ENCODE peak calls at places on chromosomes 1 and 21, in seven cellular contexts. O is transverse colon, F is psoas muscle, Y is cardiac muscle cell, U is AG09309, K is thoracic aorta, C is OCI-LY7. G is an unnamed sample.

GRCh38 chr1:90579212-90579802 is 137.8 kb downstream of the BARHL2 start:
- DNase-seq in O (no peak), F (no peak), Y (peak; percentile 58), U (peak; percentile 7), K (no peak), C (peak; percentile 54), G (peak; percentile 15)

GRCh38 chr1:225539575-225539974 is 111.7 kb upstream of the LBR start:
- DNase-seq in O (no peak), F (no peak), Y (no peak), U (no peak), K (no peak), C (peak; percentile 7), G (no peak)

GRCh38 chr1:83860506-83861221 is 138.3 kb downstream of the TTLL7 start:
- DNase-seq in O (peak; percentile 89), F (peak; percentile 74), Y (peak; percentile 64), U (no peak), K (peak; percentile 21), C (peak; percentile 63), G (no peak)

GRCh38 chr1:115088115-115088794 is 1.0 kb downstream of the TSPAN2 start:
- DNase-seq in O (no peak), F (no peak), Y (no peak), U (no peak), K (no peak), C (no peak), G (no peak)

GRCh38 chr1:23837905-23838304 is 12.7 kb upstream of the HMGCL start:
- DNase-seq in O (peak; percentile 10), F (no peak), Y (no peak), U (no peak), K (no peak), C (peak; percentile 21), G (no peak)

GRCh38 chr1:12600880-12601633 is 17.0 kb downstream of the DHRS3 start:
- DNase-seq in O (peak; percentile 68), F (no peak), Y (peak; percentile 65), U (no peak), K (no peak), C (peak; percentile 17), G (no peak)

GRCh38 chr1:234975122-234975940 is 153.3 kb downstream of the TOMM20 start:
- DNase-seq in O (no peak), F (no peak), Y (peak; percentile 93), U (peak; percentile 99), K (no peak), C (no peak), G (peak; percentile 88)

GRCh38 chr1:3918966-3919611 is 19.0 kb upstream of the C1orf174 start:
- DNase-seq in O (no peak), F (no peak), Y (no peak), U (no peak), K (no peak), C (no peak), G (no peak)

GRCh38 chr1:156461781-156462647 is 38.6 kb downstream of the MEF2D start:
- DNase-seq in O (peak; percentile 69), F (no peak), Y (no peak), U (no peak), K (no peak), C (no peak), G (no peak)

DNA sequence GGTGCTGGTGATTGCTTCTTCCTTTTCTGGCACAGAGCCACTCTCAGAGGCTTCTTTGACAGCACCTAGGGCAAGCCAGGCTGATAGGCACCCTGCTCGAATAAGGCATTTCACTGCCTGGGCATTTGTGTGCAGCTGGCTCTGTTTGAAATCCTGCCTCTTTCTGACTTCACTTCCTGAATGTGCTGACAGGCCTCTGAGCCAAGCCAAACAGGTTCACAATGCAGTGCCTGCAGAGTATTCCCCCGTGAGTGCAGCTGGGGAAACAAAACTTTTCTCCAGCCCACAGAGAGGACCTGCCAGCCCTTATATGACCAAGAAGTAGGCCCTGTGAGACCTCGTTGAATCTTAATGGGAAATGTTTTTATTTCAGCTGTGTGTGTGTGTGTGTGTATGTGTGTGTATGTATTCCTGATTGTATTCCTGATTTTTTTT is 10.4 kb downstream of the JUN start:
- DNase-seq in O (peak; percentile 35), F (peak; percentile 33), Y (peak; percentile 85), U (no peak), K (peak; percentile 62), C (peak; percentile 65), G (no peak)
- H3K4me3 ChIP-seq in O (no peak overlapping the region), F (no peak overlapping the region), Y (no peak overlapping the region), U (no peak overlapping the region), K (no peak overlapping the region), C (no peak overlapping the region), G (no peak overlapping the region)

GRCh38 chr1:26500488-26501175 is 28.4 kb downstream of the HMGN2 start:
- DNase-seq in O (peak; percentile 93), F (peak; percentile 90), Y (peak; percentile 85), U (no peak), K (peak; percentile 38), C (peak; percentile 90), G (no peak)
- TF ChIP-seq CTCF in O (no peak), F (no peak), Y (no peak), U (no peak), K (no peak), C (peak; percentile 51), G (no peak)

GRCh38 chr1:25728301-25728935 is 71.6 kb upstream of the SELENON start:
- DNase-seq in O (no peak), F (no peak), Y (no peak), U (no peak), K (no peak), C (no peak), G (no peak)

GRCh38 chr1:25727026-25727818 is 72.8 kb upstream of the SELENON start:
- DNase-seq in O (no peak), F (no peak), Y (no peak), U (no peak), K (no peak), C (no peak), G (no peak)

GRCh38 chr1:25729045-25729444 is 70.9 kb upstream of the SELENON start:
- DNase-seq in O (no peak), F (no peak), Y (no peak), U (no peak), K (no peak), C (no peak), G (no peak)

GRCh38 chr1:25729774-25730173 is 70.2 kb upstream of the SELENON start:
- DNase-seq in O (no peak), F (no peak), Y (no peak), U (no peak), K (no peak), C (no peak), G (no peak)

GRCh38 chr1:25727819-25728286 is 72.1 kb upstream of the SELENON start:
- DNase-seq in O (peak; percentile 61), F (peak; percentile 64), Y (peak; percentile 81), U (no peak), K (no peak), C (no peak), G (no peak)
- H3K4me3 ChIP-seq in O (no peak overlapping the region), F (no peak overlapping the region), Y (no peak overlapping the region), U (no peak overlapping the region), K (no peak overlapping the region), C (no peak overlapping the region), G (no peak overlapping the region)

GRCh38 chr1:14787604-14788003 is 189.1 kb downstream of the KAZN start:
- DNase-seq in O (no peak), F (no peak), Y (no peak), U (no peak), K (no peak), C (no peak), G (no peak)
- TF ChIP-seq CTCF in O (no peak), F (no peak), Y (no peak), U (no peak), K (no peak), C (peak; percentile 43), G (no peak)

GRCh38 chr1:54714881-54715492 is 674 bp upstream of the TTC4 start:
- DNase-seq in O (no peak), F (no peak), Y (no peak), U (no peak), K (no peak), C (no peak), G (no peak)
- H3K4me3 ChIP-seq in O (no peak overlapping the region), F (peak overlapping the region; percentile 94), Y (peak overlapping the region; percentile 92), U (no peak overlapping the region), K (peak overlapping the region; percentile 92), C (peak overlapping the region; percentile 93), G (peak overlapping the region; percentile 81)

DNA sequence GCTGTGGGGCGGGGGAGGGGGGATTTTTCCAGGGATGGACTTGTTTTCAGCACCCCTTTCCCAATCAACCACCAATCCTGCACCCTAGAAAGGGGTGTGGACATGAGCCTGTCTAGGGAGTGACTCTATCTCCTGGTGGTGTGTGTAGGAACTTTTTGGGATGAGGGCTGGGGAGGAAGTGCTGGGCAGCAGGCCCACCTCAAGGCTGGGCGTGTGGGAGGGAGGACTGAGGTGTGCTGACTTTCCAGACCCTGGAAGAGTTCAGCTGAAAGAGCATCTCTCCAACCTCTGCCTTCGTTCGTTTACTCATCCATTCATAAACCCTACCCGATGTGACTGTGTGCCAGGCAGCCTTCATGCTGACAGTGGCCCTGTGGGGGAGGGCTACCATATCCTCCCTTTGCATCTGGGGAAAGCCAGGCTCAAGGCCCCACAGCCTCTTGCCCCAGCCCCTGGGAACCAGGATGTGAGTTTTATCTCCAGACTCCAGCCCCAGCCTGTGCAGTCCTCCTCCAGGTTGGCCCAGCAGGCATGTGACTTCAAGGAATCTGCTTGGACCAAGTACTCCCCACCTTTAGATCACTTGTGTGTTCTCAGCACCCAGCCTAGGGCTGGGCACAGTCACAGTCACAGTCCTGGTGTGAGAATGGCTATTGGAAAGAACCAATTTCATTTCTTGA is 6.7 kb downstream of the KNCN start:
- DNase-seq in O (no peak), F (no peak), Y (no peak), U (no peak), K (no peak), C (no peak), G (no peak)
- TF ChIP-seq CTCF in O (no peak), F (no peak), Y (no peak), U (no peak), K (no peak), C (no peak), G (no peak)

GRCh38 chr21:45454924-45455315 is 50.0 kb downstream of the COL18A1 start:
- DNase-seq in O (no peak), F (peak; percentile 12), Y (peak; percentile 62), U (no peak), K (no peak), C (no peak), G (no peak)
- H3K4me3 ChIP-seq in O (no peak overlapping the region), F (no peak overlapping the region), Y (no peak overlapping the region), U (peak overlapping the region; percentile 17), K (peak overlapping the region; percentile 69), C (no peak overlapping the region), G (peak overlapping the region; percentile 5)